ENCODE peak calls at places on chromosomes 3 and 15, in four cellular contexts. J is GM23248; R is AG10803; H is activated naive CD4-positive, alpha-beta T cell. W is an unnamed sample.

GRCh38 chr15:40322531-40323238 is 807 bp upstream of the INAFM2 start:
- DNase-seq in J (no peak), R (no peak), H (no peak), W (peak)

GRCh38 chr3:66465034-66465433 is 35.8 kb downstream of the LRIG1 start:
- DNase-seq in J (no peak), R (no peak), H (no peak), W (no peak)

GRCh38 chr3:149306751-149307434 is 26.5 kb downstream of the TM4SF18 start:
- DNase-seq in J (no peak), R (no peak), H (no peak), W (no peak)

GRCh38 chr3:168865022-168865551 is 769.4 kb upstream of the GOLIM4 start:
- DNase-seq in J (peak), R (peak), H (no peak), W (no peak)

GRCh38 chr3:66817946-66818557 is 180.1 kb upstream of the KBTBD8 start:
- DNase-seq in J (no peak), R (no peak), H (no peak), W (no peak)

GRCh38 chr3:120198305-120198878 is 86.6 kb downstream of the GPR156 start:
- DNase-seq in J (peak), R (peak), H (no peak), W (no peak)

GRCh38 chr3:185659942-185660921 is 74.1 kb downstream of the SENP2 start:
- DNase-seq in J (peak), R (peak), H (peak), W (peak)

GRCh38 chr3:150547045-150547753 is 612 bp downstream of the EIF2A start:
- DNase-seq in J (peak), R (no peak), H (no peak), W (no peak)

GRCh38 chr15:79136434-79137046 is 46.0 kb upstream of the RASGRF1 start:
- DNase-seq in J (no peak), R (no peak), H (no peak), W (no peak)

GRCh38 chr3:46881819-46882376 is 4.4 kb downstream of the PTH1R start:
- DNase-seq in J (peak), R (no peak), H (no peak), W (no peak)

GRCh38 chr3:16071246-16071645 is 103.2 kb upstream of the GALNT15 start:
- DNase-seq in J (no peak), R (no peak), H (no peak), W (no peak)

GRCh38 chr15:56617628-56618027 is 115.7 kb downstream of the ZNF280D start:
- DNase-seq in J (no peak), R (no peak), H (no peak), W (no peak)

GRCh38 chr3:182861345-182861744 is 68.0 kb downstream of the ATP11B start:
- DNase-seq in J (peak), R (peak), H (no peak), W (no peak)

GRCh38 chr3:101252897-101253296 is 67.5 kb downstream of the IMPG2 start:
- DNase-seq in J (no peak), R (no peak), H (no peak), W (no peak)

GRCh38 chr3:101518421-101518871 is 5.4 kb upstream of the SENP7 start:
- DNase-seq in J (no peak), R (no peak), H (no peak), W (no peak)

GRCh38 chr3:2950159-2950558 is 160.0 kb downstream of the IL5RA start:
- DNase-seq in J (no peak), R (no peak), H (no peak), W (no peak)

GRCh38 chr15:60397772-60398445 is at the start of gene ANXA2:
- DNase-seq in J (peak), R (peak), H (peak), W (peak)

GRCh38 chr3:177431525-177432255 is 234.4 kb upstream of the TBL1XR1 start:
- DNase-seq in J (no peak), R (no peak), H (no peak), W (no peak)

GRCh38 chr3:66037330-66037985 is 1.3 kb downstream of the MAGI1 start:
- DNase-seq in J (peak), R (peak), H (no peak), W (peak)